ENCODE peak calls at places on chromosome 3, in five cellular contexts. One of them, this sample, is unnamed.

GRCh38 chr3:42703695-42704025 is 1.1 kb upstream of the HHATL start:
- DNase-seq in upper lobe of left lung: peak
- DNase-seq in AG09309: no peak
- DNase-seq in heart left ventricle: no peak
- DNase-seq in lower lobe of right lung: no peak
- DNase-seq in this sample: no peak

GRCh38 chr3:125025647-125026046 is 30.1 kb downstream of the HEG1 start:
- DNase-seq in heart left ventricle: no peak
- DNase-seq in upper lobe of left lung: no peak
- DNase-seq in AG09309: no peak
- DNase-seq in lower lobe of right lung: no peak
- DNase-seq in this sample: no peak

GRCh38 chr3:44860117-44860516 is 1.6 kb upstream of the TMEM42 start:
- DNase-seq in upper lobe of left lung: no peak
- DNase-seq in lower lobe of right lung: no peak
- DNase-seq in AG09309: no peak
- DNase-seq in heart left ventricle: no peak
- DNase-seq in this sample: no peak

GRCh38 chr3:52014613-52015012 is 18.9 kb upstream of the RPL29 start:
- DNase-seq in upper lobe of left lung: no peak
- DNase-seq in AG09309: no peak
- DNase-seq in lower lobe of right lung: no peak
- DNase-seq in heart left ventricle: no peak
- DNase-seq in this sample: no peak

GRCh38 chr3:188760408-188760807 is 411.4 kb upstream of the TPRG1 start:
- DNase-seq in AG09309: no peak
- DNase-seq in heart left ventricle: no peak
- DNase-seq in upper lobe of left lung: no peak
- DNase-seq in lower lobe of right lung: no peak
- DNase-seq in this sample: peak

GRCh38 chr3:148648685-148649352 is 48.9 kb upstream of the AGTR1 start:
- DNase-seq in upper lobe of left lung: no peak
- DNase-seq in heart left ventricle: no peak
- DNase-seq in lower lobe of right lung: no peak
- DNase-seq in AG09309: peak
- DNase-seq in this sample: peak

GRCh38 chr3:126558336-126559071 is at the start of gene C3orf22:
- DNase-seq in lower lobe of right lung: no peak
- DNase-seq in heart left ventricle: peak
- DNase-seq in upper lobe of left lung: peak
- DNase-seq in AG09309: no peak
- DNase-seq in this sample: no peak

GRCh38 chr3:56115698-56116097 is 352.6 kb downstream of the ERC2 start:
- DNase-seq in lower lobe of right lung: no peak
- DNase-seq in heart left ventricle: no peak
- DNase-seq in AG09309: no peak
- DNase-seq in upper lobe of left lung: no peak
- DNase-seq in this sample: no peak

GRCh38 chr3:39189648-39190269 is 2.6 kb downstream of the XIRP1 start:
- DNase-seq in lower lobe of right lung: peak
- DNase-seq in upper lobe of left lung: peak
- DNase-seq in AG09309: no peak
- DNase-seq in heart left ventricle: peak
- DNase-seq in this sample: peak

GRCh38 chr3:65033577-65033976 is 345.8 kb upstream of the ADAMTS9 start:
- DNase-seq in heart left ventricle: no peak
- DNase-seq in upper lobe of left lung: no peak
- DNase-seq in lower lobe of right lung: no peak
- DNase-seq in AG09309: no peak
- DNase-seq in this sample: no peak

GRCh38 chr3:72039677-72040076 is 254.7 kb upstream of the PROK2 start:
- DNase-seq in lower lobe of right lung: no peak
- DNase-seq in heart left ventricle: no peak
- DNase-seq in AG09309: no peak
- DNase-seq in upper lobe of left lung: no peak
- DNase-seq in this sample: no peak

GRCh38 chr3:106058485-106058884 is 189.7 kb upstream of the CBLB start:
- DNase-seq in upper lobe of left lung: no peak
- DNase-seq in lower lobe of right lung: no peak
- DNase-seq in heart left ventricle: no peak
- DNase-seq in AG09309: no peak
- DNase-seq in this sample: no peak

GRCh38 chr3:7285502-7285901 is 424.6 kb downstream of the GRM7 start:
- DNase-seq in heart left ventricle: no peak
- DNase-seq in AG09309: no peak
- DNase-seq in lower lobe of right lung: no peak
- DNase-seq in upper lobe of left lung: no peak
- DNase-seq in this sample: no peak

GRCh38 chr3:54831091-54831490 is 96.8 kb downstream of the LRTM1 start:
- DNase-seq in upper lobe of left lung: no peak
- DNase-seq in heart left ventricle: no peak
- DNase-seq in lower lobe of right lung: no peak
- DNase-seq in AG09309: no peak
- DNase-seq in this sample: no peak

GRCh38 chr3:171971919-171972526 is 67.4 kb upstream of the FNDC3B start:
- DNase-seq in lower lobe of right lung: no peak
- DNase-seq in upper lobe of left lung: no peak
- DNase-seq in heart left ventricle: no peak
- DNase-seq in AG09309: no peak
- DNase-seq in this sample: no peak

GRCh38 chr3:36991923-36992805 is 767 bp downstream of the EPM2AIP1 start:
- DNase-seq in heart left ventricle: no peak
- DNase-seq in AG09309: peak
- DNase-seq in upper lobe of left lung: peak
- DNase-seq in lower lobe of right lung: no peak
- DNase-seq in this sample: peak

DNA sequence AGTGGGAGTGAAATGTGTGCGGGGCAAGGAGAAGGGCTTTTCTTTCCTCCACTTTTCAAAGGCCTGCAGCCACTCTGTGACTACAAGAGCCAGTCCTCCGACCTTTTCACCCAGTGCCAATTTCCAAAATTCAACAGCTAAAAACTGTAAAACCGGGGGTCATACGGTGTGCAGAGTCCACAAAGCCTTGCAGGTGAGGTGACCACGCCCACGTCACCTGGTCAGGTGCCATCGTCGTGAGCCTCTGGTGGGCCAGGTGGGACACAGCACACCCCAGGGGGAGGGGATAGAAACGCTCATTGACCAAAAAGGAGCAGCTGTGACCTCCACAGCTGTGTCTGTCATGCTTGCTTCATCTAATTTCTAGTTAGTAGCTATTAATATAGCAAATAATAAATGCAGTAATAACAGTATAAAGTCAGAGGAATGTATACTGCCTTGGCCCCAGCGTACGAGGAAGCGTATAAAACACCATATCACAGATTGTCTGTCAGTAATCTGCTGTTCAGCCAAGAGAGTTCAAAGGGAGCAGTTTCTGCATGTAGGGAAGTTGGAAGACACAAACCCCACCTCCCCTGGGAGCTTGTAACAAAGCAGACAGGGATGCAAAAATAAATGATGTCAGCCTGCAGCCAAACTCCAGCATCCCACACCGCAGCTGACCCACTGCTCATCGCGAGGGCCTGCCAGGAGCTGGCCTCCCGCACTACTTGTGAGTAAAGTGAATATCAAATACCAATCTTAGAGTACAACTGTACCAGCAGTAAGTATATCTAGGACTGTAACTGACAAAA is 86.7 kb downstream of the VGLL4 start:
- DNase-seq in heart left ventricle: peak
- DNase-seq in AG09309: no peak
- DNase-seq in lower lobe of right lung: peak
- DNase-seq in upper lobe of left lung: no peak
- DNase-seq in this sample: peak
- H3K4me3 ChIP-seq in heart left ventricle: no peak
- H3K4me3 ChIP-seq in AG09309: no peak
- H3K4me3 ChIP-seq in lower lobe of right lung: no peak
- H3K4me3 ChIP-seq in upper lobe of left lung: no peak
- H3K4me3 ChIP-seq in this sample: no peak

GRCh38 chr3:161409069-161409468 is 37.8 kb upstream of the SPTSSB start:
- DNase-seq in upper lobe of left lung: no peak
- DNase-seq in lower lobe of right lung: no peak
- DNase-seq in heart left ventricle: no peak
- DNase-seq in AG09309: no peak
- DNase-seq in this sample: peak
- TF ChIP-seq CTCF in upper lobe of left lung: peak
- TF ChIP-seq CTCF in lower lobe of right lung: peak
- TF ChIP-seq CTCF in heart left ventricle: peak
- TF ChIP-seq CTCF in AG09309: peak
- TF ChIP-seq CTCF in this sample: peak

GRCh38 chr3:77320514-77320913 is 280.6 kb downstream of the ROBO2 start:
- DNase-seq in lower lobe of right lung: no peak
- DNase-seq in heart left ventricle: no peak
- DNase-seq in AG09309: no peak
- DNase-seq in upper lobe of left lung: no peak
- DNase-seq in this sample: peak
- H3K4me3 ChIP-seq in lower lobe of right lung: no peak
- H3K4me3 ChIP-seq in heart left ventricle: no peak
- H3K4me3 ChIP-seq in AG09309: no peak
- H3K4me3 ChIP-seq in upper lobe of left lung: no peak
- H3K4me3 ChIP-seq in this sample: no peak

GRCh38 chr3:143881102-143881501 is 32.8 kb upstream of the SLC9A9 start:
- DNase-seq in upper lobe of left lung: no peak
- DNase-seq in heart left ventricle: no peak
- DNase-seq in lower lobe of right lung: no peak
- DNase-seq in AG09309: no peak
- DNase-seq in this sample: no peak

GRCh38 chr3:143888846-143889245 is 40.6 kb upstream of the SLC9A9 start:
- DNase-seq in upper lobe of left lung: no peak
- DNase-seq in lower lobe of right lung: no peak
- DNase-seq in heart left ventricle: no peak
- DNase-seq in AG09309: no peak
- DNase-seq in this sample: no peak

GRCh38 chr3:143883151-143883550 is 34.9 kb upstream of the SLC9A9 start:
- DNase-seq in AG09309: no peak
- DNase-seq in lower lobe of right lung: no peak
- DNase-seq in heart left ventricle: no peak
- DNase-seq in upper lobe of left lung: no peak
- DNase-seq in this sample: no peak

GRCh38 chr3:143885803-143886427 is 37.6 kb upstream of the SLC9A9 start:
- DNase-seq in AG09309: no peak
- DNase-seq in heart left ventricle: no peak
- DNase-seq in lower lobe of right lung: no peak
- DNase-seq in upper lobe of left lung: no peak
- DNase-seq in this sample: no peak
- TF ChIP-seq CTCF in AG09309: peak
- TF ChIP-seq CTCF in heart left ventricle: peak
- TF ChIP-seq CTCF in lower lobe of right lung: peak
- TF ChIP-seq CTCF in upper lobe of left lung: peak
- TF ChIP-seq CTCF in this sample: peak

DNA sequence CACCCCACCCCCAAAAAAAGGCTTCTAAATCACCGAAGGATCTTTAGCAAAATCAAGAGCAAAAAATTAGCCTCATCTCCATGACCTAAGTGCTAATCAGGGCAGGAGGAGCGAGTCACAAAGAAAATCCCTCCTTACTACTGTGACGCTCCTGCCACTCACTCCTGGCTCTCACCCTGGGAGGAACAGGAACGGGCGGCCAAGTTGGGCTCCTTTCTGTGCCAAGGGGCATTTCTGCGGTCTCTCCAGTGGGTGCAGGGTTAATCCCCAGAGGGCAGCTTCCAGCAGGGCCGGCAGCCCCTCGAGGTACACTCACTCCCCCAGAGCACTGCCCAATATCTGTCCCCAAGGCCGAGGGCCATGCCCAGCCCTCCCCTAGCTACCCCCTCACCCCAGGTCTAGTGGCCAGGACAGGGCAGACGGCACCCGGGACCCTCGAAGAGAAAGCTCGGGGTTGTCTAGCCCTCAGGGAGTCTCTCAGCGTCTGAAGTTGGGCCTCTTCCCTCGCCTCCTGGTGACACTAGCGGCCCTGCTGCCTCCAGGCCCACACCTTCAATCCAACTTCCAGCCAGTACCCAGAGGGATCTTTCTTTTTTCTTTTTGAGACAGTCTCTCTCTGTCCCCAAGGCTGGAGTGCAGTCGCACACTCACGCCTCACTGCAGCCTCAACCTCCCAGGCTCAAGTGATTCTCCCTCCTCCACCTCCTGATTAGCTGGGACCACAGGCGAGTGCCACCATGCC is 706 bp downstream of the CAV3 start:
- DNase-seq in upper lobe of left lung: no peak
- DNase-seq in AG09309: no peak
- DNase-seq in lower lobe of right lung: no peak
- DNase-seq in heart left ventricle: peak
- DNase-seq in this sample: no peak
- H3K4me3 ChIP-seq in upper lobe of left lung: no peak
- H3K4me3 ChIP-seq in AG09309: no peak
- H3K4me3 ChIP-seq in lower lobe of right lung: no peak
- H3K4me3 ChIP-seq in heart left ventricle: peak
- H3K4me3 ChIP-seq in this sample: no peak

DNA sequence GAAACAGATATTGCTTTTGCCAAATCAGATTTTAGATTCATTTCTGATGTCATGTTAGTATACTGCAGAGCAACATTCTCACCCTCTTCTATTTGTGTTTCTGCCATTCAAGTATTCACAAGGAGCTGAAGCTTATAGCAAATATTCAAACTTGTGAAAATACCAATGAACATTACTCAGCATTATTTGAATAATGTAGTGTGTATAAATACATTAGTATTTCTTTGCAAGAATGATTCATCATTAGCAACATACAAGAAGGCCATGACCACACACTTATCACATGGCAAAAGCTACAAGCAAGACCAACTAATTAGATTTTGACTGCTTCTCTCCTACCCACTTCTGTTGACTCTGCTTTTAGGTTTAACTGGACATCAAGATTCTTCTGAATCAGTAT is 124.9 kb downstream of the IGSF11 start:
- DNase-seq in lower lobe of right lung: no peak
- DNase-seq in AG09309: no peak
- DNase-seq in upper lobe of left lung: no peak
- DNase-seq in heart left ventricle: no peak
- DNase-seq in this sample: no peak
- TF ChIP-seq CTCF in lower lobe of right lung: no peak
- TF ChIP-seq CTCF in AG09309: no peak
- TF ChIP-seq CTCF in upper lobe of left lung: no peak
- TF ChIP-seq CTCF in heart left ventricle: no peak
- TF ChIP-seq CTCF in this sample: no peak

DNA sequence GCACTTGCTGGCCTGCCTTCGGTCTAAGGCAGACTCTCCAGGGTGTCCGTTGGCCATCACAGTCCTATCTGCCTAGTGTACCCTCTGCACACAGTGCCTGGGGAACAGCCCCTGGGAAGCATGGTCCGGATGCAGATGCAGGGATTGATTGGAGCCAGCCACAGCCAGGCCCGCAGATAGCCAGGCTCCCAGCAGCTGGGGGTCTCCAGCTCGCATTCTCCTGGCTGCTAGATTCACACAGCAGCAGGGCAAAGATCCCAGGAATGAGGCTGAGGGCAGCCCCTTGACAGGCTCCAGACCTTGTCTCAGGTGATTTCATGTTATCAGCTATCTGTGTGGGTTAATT is 41.4 kb downstream of the IRAK2 start:
- DNase-seq in lower lobe of right lung: no peak
- DNase-seq in upper lobe of left lung: no peak
- DNase-seq in AG09309: no peak
- DNase-seq in heart left ventricle: no peak
- DNase-seq in this sample: no peak
- H3K4me3 ChIP-seq in lower lobe of right lung: no peak
- H3K4me3 ChIP-seq in upper lobe of left lung: no peak
- H3K4me3 ChIP-seq in AG09309: no peak
- H3K4me3 ChIP-seq in heart left ventricle: no peak
- H3K4me3 ChIP-seq in this sample: no peak

This sample was measured in astrocyte of the cerebellum.